ENCODE peak calls at places on chromosomes 13 and 19, in six cellular contexts. One of them, this sample, is unnamed.
A peak's percentile ranks its signal among the peaks of the same experiment; 100 is the strongest.

GRCh38 chr13:21949818-21950429 is 279.1 kb downstream of the FGF9 start:
- DNase-seq in AG04450: no peak
- DNase-seq in endothelial cell: no peak
- DNase-seq in pancreas: no peak
- DNase-seq in astrocyte: no peak
- DNase-seq in heart left ventricle: no peak
- DNase-seq in this sample: no peak

GRCh38 chr13:41696163-41697003 is 239.0 kb downstream of the RGCC start:
- DNase-seq in AG04450: peak; percentile 33
- DNase-seq in heart left ventricle: no peak
- DNase-seq in pancreas: no peak
- DNase-seq in astrocyte: peak; percentile 99
- DNase-seq in endothelial cell: no peak
- DNase-seq in this sample: no peak

GRCh38 chr19:35346193-35347052 is 1.3 kb upstream of the FFAR1 start:
- DNase-seq in heart left ventricle: no peak
- DNase-seq in AG04450: no peak
- DNase-seq in pancreas: no peak
- DNase-seq in astrocyte: no peak
- DNase-seq in endothelial cell: no peak
- DNase-seq in this sample: no peak

GRCh38 chr13:69291292-69291906 is 816.2 kb upstream of the ATXN8OS start:
- DNase-seq in pancreas: no peak
- DNase-seq in endothelial cell: no peak
- DNase-seq in heart left ventricle: no peak
- DNase-seq in AG04450: no peak
- DNase-seq in astrocyte: no peak
- DNase-seq in this sample: no peak

GRCh38 chr13:97328222-97328790 is 105.7 kb upstream of the RAP2A start:
- DNase-seq in heart left ventricle: no peak
- DNase-seq in endothelial cell: peak; percentile 48
- DNase-seq in astrocyte: peak; percentile 84
- DNase-seq in AG04450: peak; percentile 58
- DNase-seq in pancreas: no peak
- DNase-seq in this sample: no peak

GRCh38 chr13:111280666-111281577 is 39.5 kb upstream of the TEX29 start:
- DNase-seq in AG04450: peak; percentile 66
- DNase-seq in heart left ventricle: no peak
- DNase-seq in pancreas: no peak
- DNase-seq in endothelial cell: no peak
- DNase-seq in astrocyte: peak; percentile 72
- DNase-seq in this sample: no peak

GRCh38 chr13:72952529-72953141 is 106.2 kb upstream of the KLF5 start:
- DNase-seq in heart left ventricle: no peak
- DNase-seq in pancreas: no peak
- DNase-seq in endothelial cell: no peak
- DNase-seq in astrocyte: no peak
- DNase-seq in AG04450: no peak
- DNase-seq in this sample: no peak

GRCh38 chr19:2469102-2469914 is 6.6 kb upstream of the GADD45B start:
- DNase-seq in endothelial cell: no peak
- DNase-seq in heart left ventricle: peak; percentile 84
- DNase-seq in pancreas: no peak
- DNase-seq in AG04450: no peak
- DNase-seq in astrocyte: peak; percentile 80
- DNase-seq in this sample: no peak

GRCh38 chr19:46472592-46472991 is 1.2 kb upstream of the PNMA8A start:
- DNase-seq in astrocyte: no peak
- DNase-seq in AG04450: no peak
- DNase-seq in endothelial cell: no peak
- DNase-seq in heart left ventricle: no peak
- DNase-seq in pancreas: no peak
- DNase-seq in this sample: peak; percentile 15

GRCh38 chr19:55310498-55310897 is 14.6 kb downstream of the TMEM150B start:
- DNase-seq in pancreas: no peak
- DNase-seq in heart left ventricle: no peak
- DNase-seq in endothelial cell: no peak
- DNase-seq in AG04450: no peak
- DNase-seq in astrocyte: no peak
- DNase-seq in this sample: no peak

GRCh38 chr13:98507060-98507797 is 69.7 kb downstream of the STK24 start:
- DNase-seq in heart left ventricle: peak; percentile 81
- DNase-seq in pancreas: peak; percentile 89
- DNase-seq in endothelial cell: peak; percentile 57
- DNase-seq in astrocyte: peak; percentile 80
- DNase-seq in AG04450: no peak
- DNase-seq in this sample: no peak

GRCh38 chr19:47005873-47006272 is 13.8 kb upstream of the NPAS1 start:
- DNase-seq in astrocyte: no peak
- DNase-seq in pancreas: no peak
- DNase-seq in heart left ventricle: no peak
- DNase-seq in AG04450: no peak
- DNase-seq in endothelial cell: no peak
- DNase-seq in this sample: no peak

GRCh38 chr19:43132696-43133095 is 50.2 kb upstream of the PSG2 start:
- DNase-seq in heart left ventricle: no peak
- DNase-seq in endothelial cell: no peak
- DNase-seq in pancreas: no peak
- DNase-seq in AG04450: no peak
- DNase-seq in astrocyte: no peak
- DNase-seq in this sample: no peak

DNA sequence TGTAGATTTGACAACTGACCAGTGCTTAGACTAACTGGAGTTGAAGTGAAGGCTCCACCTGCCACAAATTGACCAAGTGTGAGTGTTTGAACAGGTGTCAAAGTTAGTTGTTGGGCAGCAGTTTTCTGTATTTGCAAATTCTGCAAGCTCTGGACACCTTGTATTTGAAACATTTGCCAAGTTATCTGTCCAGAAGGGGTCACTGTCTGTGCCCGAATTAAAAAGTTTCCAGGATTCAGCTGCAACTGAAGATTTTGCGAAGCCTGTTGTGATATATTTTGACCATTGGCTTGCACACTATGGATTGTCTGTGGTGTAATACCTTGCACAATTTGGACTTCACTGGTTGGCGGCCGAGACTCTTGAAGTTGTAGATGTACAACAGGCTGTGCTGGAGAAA is 1690.7 kb downstream of the SLITRK5 start:
- DNase-seq in endothelial cell: no peak
- DNase-seq in heart left ventricle: no peak
- DNase-seq in AG04450: no peak
- DNase-seq in astrocyte: no peak
- DNase-seq in pancreas: no peak
- DNase-seq in this sample: no peak
- TF ChIP-seq CTCF in endothelial cell: no peak
- TF ChIP-seq CTCF in heart left ventricle: no peak
- TF ChIP-seq CTCF in AG04450: peak; percentile 37
- TF ChIP-seq CTCF in astrocyte: peak; percentile 14
- TF ChIP-seq CTCF in pancreas: no peak
- TF ChIP-seq CTCF in this sample: peak; percentile 70

GRCh38 chr19:23439623-23440022 is 44.4 kb upstream of the ZNF91 start:
- DNase-seq in AG04450: no peak
- DNase-seq in heart left ventricle: no peak
- DNase-seq in pancreas: no peak
- DNase-seq in endothelial cell: no peak
- DNase-seq in astrocyte: no peak
- DNase-seq in this sample: no peak
- TF ChIP-seq CTCF in AG04450: peak; percentile 33
- TF ChIP-seq CTCF in heart left ventricle: no peak
- TF ChIP-seq CTCF in pancreas: no peak
- TF ChIP-seq CTCF in endothelial cell: peak; percentile 56
- TF ChIP-seq CTCF in astrocyte: no peak
- TF ChIP-seq CTCF in this sample: no peak

GRCh38 chr13:100510208-100510997 is 78.2 kb downstream of the GGACT start:
- DNase-seq in AG04450: no peak
- DNase-seq in endothelial cell: no peak
- DNase-seq in pancreas: no peak
- DNase-seq in heart left ventricle: no peak
- DNase-seq in astrocyte: no peak
- DNase-seq in this sample: no peak

GRCh38 chr13:100506154-100506553 is 82.4 kb downstream of the GGACT start:
- DNase-seq in heart left ventricle: no peak
- DNase-seq in endothelial cell: no peak
- DNase-seq in AG04450: no peak
- DNase-seq in pancreas: no peak
- DNase-seq in astrocyte: no peak
- DNase-seq in this sample: no peak

GRCh38 chr13:100508391-100508790 is 80.2 kb downstream of the GGACT start:
- DNase-seq in pancreas: no peak
- DNase-seq in AG04450: no peak
- DNase-seq in astrocyte: no peak
- DNase-seq in endothelial cell: no peak
- DNase-seq in heart left ventricle: no peak
- DNase-seq in this sample: no peak

GRCh38 chr13:100508996-100509395 is 79.6 kb downstream of the GGACT start:
- DNase-seq in endothelial cell: no peak
- DNase-seq in AG04450: no peak
- DNase-seq in astrocyte: no peak
- DNase-seq in pancreas: no peak
- DNase-seq in heart left ventricle: no peak
- DNase-seq in this sample: no peak

GRCh38 chr13:100506600-100507422 is 81.8 kb downstream of the GGACT start:
- DNase-seq in endothelial cell: no peak
- DNase-seq in AG04450: no peak
- DNase-seq in astrocyte: no peak
- DNase-seq in pancreas: no peak
- DNase-seq in heart left ventricle: no peak
- DNase-seq in this sample: no peak
- TF ChIP-seq CTCF in endothelial cell: no peak
- TF ChIP-seq CTCF in AG04450: no peak
- TF ChIP-seq CTCF in astrocyte: no peak
- TF ChIP-seq CTCF in pancreas: no peak
- TF ChIP-seq CTCF in heart left ventricle: no peak
- TF ChIP-seq CTCF in this sample: no peak

GRCh38 chr19:54136086-54136863 is 1.3 kb upstream of the CNOT3 start:
- DNase-seq in endothelial cell: no peak
- DNase-seq in pancreas: no peak
- DNase-seq in astrocyte: no peak
- DNase-seq in heart left ventricle: no peak
- DNase-seq in AG04450: no peak
- DNase-seq in this sample: no peak
- TF ChIP-seq CTCF in endothelial cell: no peak
- TF ChIP-seq CTCF in pancreas: no peak
- TF ChIP-seq CTCF in astrocyte: no peak
- TF ChIP-seq CTCF in heart left ventricle: no peak
- TF ChIP-seq CTCF in AG04450: no peak
- TF ChIP-seq CTCF in this sample: no peak